ENCODE peak calls at places on chromosomes 11 and 22, in nine cellular contexts. H, P, D, C, A, N, F, V and Q are unnamed samples.

GRCh38 chr11:84714316-84714780 is 912.8 kb downstream of the DLG2 start:
- DNase-seq in V (peak; percentile 83), C (peak; percentile 50), H (no peak), N (no peak), F (peak; percentile 85), A (peak; percentile 28), P (peak; percentile 83), D (peak; percentile 34), Q (no peak)

GRCh38 chr11:103420593-103420992 is 311.4 kb downstream of the DYNC2H1 start:
- DNase-seq in N (no peak), A (no peak), V (no peak), F (no peak), H (no peak), C (no peak), D (no peak), P (no peak), Q (no peak)

GRCh38 chr11:92149996-92150395 is 74.6 kb upstream of the FAT3 start:
- DNase-seq in V (peak; percentile 19), N (no peak), C (no peak), H (no peak), P (no peak), A (no peak), F (no peak), D (no peak), Q (no peak)

GRCh38 chr11:27688076-27688475 is 12.2 kb downstream of the BDNF start:
- DNase-seq in N (no peak), P (no peak), D (peak; percentile 25), A (no peak), C (no peak), H (no peak), F (peak; percentile 71), V (no peak), Q (no peak)

GRCh38 chr11:135073870-135074269 is 661.8 kb upstream of the B3GAT1 start:
- DNase-seq in V (no peak), F (no peak), P (no peak), A (no peak), H (no peak), D (no peak), C (no peak), N (no peak), Q (no peak)

GRCh38 chr11:21511835-21512440 is 680.9 kb upstream of the ANO5 start:
- DNase-seq in F (peak; percentile 90), A (peak; percentile 68), D (no peak), N (no peak), C (peak; percentile 69), V (peak; percentile 39), P (peak; percentile 87), H (no peak), Q (no peak)

GRCh38 chr11:134754196-134754822 is 342.3 kb upstream of the B3GAT1 start:
- DNase-seq in P (peak; percentile 2), C (no peak), F (no peak), V (no peak), N (no peak), D (no peak), H (no peak), A (no peak), Q (no peak)

GRCh38 chr11:38543311-38543710 is 1945.3 kb upstream of the RAG2 start:
- DNase-seq in D (no peak), A (no peak), H (no peak), N (no peak), F (no peak), V (peak; percentile 6), P (no peak), C (no peak), Q (no peak)

GRCh38 chr11:62804310-62805043 is 763 bp downstream of the NXF1 start:
- DNase-seq in F (no peak), P (peak; percentile 39), V (peak; percentile 34), A (peak; percentile 26), D (no peak), C (peak; percentile 20), N (no peak), H (no peak), Q (no peak)

GRCh38 chr11:60977224-60977623 is 5.7 kb downstream of the CD6 start:
- DNase-seq in P (no peak), H (no peak), A (no peak), F (no peak), C (no peak), N (no peak), D (no peak), V (no peak), Q (no peak)

GRCh38 chr11:129895126-129896041 is at the start of gene NFRKB:
- DNase-seq in A (peak; percentile 93), V (peak; percentile 85), H (peak; percentile 79), C (peak; percentile 90), D (peak; percentile 94), P (peak; percentile 92), N (peak; percentile 87), F (peak; percentile 97), Q (peak; percentile 85)

GRCh38 chr11:59062602-59063529 is 23.2 kb upstream of the GLYATL1B start:
- DNase-seq in F (no peak), D (peak; percentile 49), C (peak; percentile 39), P (no peak), H (no peak), A (no peak), V (no peak), N (no peak), Q (no peak)

GRCh38 chr11:68021167-68021787 is 9.2 kb upstream of the NDUFS8 start:
- DNase-seq in D (peak; percentile 85), H (no peak), V (peak; percentile 71), F (no peak), C (peak; percentile 71), P (peak; percentile 68), A (peak; percentile 72), N (no peak), Q (no peak)

GRCh38 chr11:125950696-125951645 is 5.1 kb downstream of the VSIG10L2 start:
- DNase-seq in N (no peak), V (no peak), P (no peak), A (no peak), H (no peak), C (no peak), D (peak; percentile 75), F (no peak), Q (no peak)

GRCh38 chr11:77690649-77691048 is 53.1 kb upstream of the CLNS1A start:
- DNase-seq in F (no peak), D (no peak), H (no peak), N (no peak), P (no peak), C (no peak), A (no peak), V (no peak), Q (no peak)

GRCh38 chr22:46576556-46577351 is 39.3 kb upstream of the CELSR1 start:
- DNase-seq in F (no peak), H (peak; percentile 46), P (peak; percentile 87), V (peak; percentile 43), C (peak; percentile 70), A (peak; percentile 68), N (peak; percentile 51), D (peak; percentile 83), Q (peak; percentile 75)

GRCh38 chr22:46536559-46537220 is 730 bp downstream of the CELSR1 start:
- DNase-seq in D (no peak), A (no peak), H (no peak), N (no peak), P (no peak), C (no peak), F (peak; percentile 64), V (no peak), Q (no peak)

GRCh38 chr11:13674799-13675509 is 6.5 kb downstream of the FAR1 start:
- DNase-seq in F (no peak), D (no peak), P (no peak), A (no peak), C (no peak), H (no peak), V (no peak), N (no peak), Q (no peak)

GRCh38 chr11:118771481-118772278 is 19.3 kb downstream of the DDX6 start:
- DNase-seq in A (no peak), H (no peak), N (no peak), D (no peak), F (no peak), P (no peak), V (no peak), C (no peak), Q (no peak)
- H3K4me3 ChIP-seq in A (no peak overlapping the region), H (no peak overlapping the region), N (no peak overlapping the region), D (no peak overlapping the region), F (no peak overlapping the region), P (no peak overlapping the region), V (no peak overlapping the region), C (no peak overlapping the region), Q (no peak overlapping the region)

GRCh38 chr22:37187552-37187890 is 526 bp downstream of the C1QTNF6 start:
- DNase-seq in P (no peak), F (no peak), A (peak; percentile 38), C (no peak), H (no peak), V (peak; percentile 58), N (no peak), D (no peak), Q (no peak)
- H3K4me1 ChIP-seq in P (peaks cover 43% of the 10 kb centered on the region), F (peaks cover 7% of the 10 kb centered on the region), A (peaks cover 32% of the 10 kb centered on the region), C (peaks cover 60% of the 10 kb centered on the region), H (peaks cover 18% of the 10 kb centered on the region), V (peaks cover 60% of the 10 kb centered on the region), N (peaks cover 65% of the 10 kb centered on the region), D (peaks cover 6% of the 10 kb centered on the region), Q (peaks cover 61% of the 10 kb centered on the region)

DNA sequence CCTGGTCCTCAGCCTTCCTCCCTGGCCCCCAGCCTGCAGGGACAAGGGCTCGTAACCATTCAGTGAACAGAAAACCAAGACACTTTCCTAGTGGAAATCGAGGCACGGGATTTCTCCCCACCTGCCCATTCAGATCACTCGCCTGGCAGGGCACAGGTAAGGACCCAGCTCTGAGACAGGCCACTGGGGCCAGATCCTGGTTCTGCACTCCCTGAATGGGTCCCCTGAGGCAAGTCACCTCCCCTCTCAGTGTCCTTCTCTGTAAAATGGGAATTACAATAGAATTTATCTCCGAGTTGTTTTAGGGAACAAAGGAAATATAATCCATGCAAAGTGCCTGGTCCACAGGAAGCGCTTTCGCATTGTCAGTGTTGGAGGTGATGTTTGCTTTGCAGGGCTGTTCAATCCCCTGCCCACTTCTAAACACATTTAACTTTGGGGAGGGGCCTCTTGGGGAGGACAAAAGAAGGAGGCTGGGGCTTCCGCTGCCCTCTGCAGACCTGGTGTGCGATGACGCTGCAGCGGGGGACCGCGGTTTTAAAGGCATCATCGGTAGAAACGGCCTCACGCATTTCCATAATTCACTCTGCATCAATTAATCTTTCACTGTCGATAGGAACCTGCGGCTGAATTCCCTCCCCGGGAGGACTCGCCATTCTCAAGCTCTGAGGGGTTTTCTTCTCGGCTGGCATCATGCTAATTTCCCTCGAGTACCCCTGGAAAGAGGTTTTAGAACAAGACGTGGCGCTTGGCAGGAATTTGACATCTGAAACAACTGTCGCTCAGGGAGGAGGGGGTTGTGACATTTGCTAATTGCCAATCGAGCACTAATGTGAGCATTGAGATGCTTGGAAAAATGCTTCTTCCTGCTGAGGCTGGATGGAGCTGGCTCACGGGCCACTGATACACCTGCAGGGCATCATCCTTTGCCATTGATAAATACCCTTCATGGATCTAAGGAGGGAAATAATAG is 70.5 kb upstream of the FGF3 start:
- DNase-seq in P (no peak), F (no peak), D (peak; percentile 16), H (no peak), V (no peak), C (no peak), N (no peak), A (no peak), Q (no peak)
- H3K4me3 ChIP-seq in P (no peak overlapping the region), F (no peak overlapping the region), D (no peak overlapping the region), H (no peak overlapping the region), V (no peak overlapping the region), C (no peak overlapping the region), N (no peak overlapping the region), A (no peak overlapping the region), Q (no peak overlapping the region)

DNA sequence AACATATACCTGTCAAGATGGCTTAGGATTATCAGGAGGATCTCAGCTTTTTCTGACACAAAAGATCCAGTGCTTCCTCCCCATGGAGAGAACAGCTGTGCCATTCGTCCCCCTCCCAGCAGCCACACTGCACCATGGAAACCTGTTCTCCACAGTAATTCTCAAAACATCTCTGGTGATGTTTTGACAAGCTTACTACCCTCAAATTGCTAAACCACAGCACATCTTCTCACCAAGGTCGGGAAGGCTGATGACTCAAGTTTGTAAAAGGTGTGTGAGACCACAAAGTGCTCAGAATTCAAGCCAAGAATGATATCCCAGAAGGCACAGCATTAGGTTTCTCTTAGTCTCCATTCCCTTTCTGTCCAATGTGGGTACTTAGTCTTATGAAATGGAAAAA is 3.9 kb upstream of the RAB38 start:
- DNase-seq in N (no peak), F (no peak), H (no peak), A (no peak), V (peak; percentile 94), C (no peak), P (no peak), D (no peak), Q (no peak)
- H3K4me1 ChIP-seq in N (peaks cover 1% of the 10 kb centered on the region), F (peaks cover 2% of the 10 kb centered on the region), H (peaks cover 3% of the 10 kb centered on the region), A (peaks cover 9% of the 10 kb centered on the region), V (peaks cover 24% of the 10 kb centered on the region), C (peaks cover 4% of the 10 kb centered on the region), P (peaks cover 14% of the 10 kb centered on the region), D (no peaks in the 10 kb centered on the region), Q (peaks cover 11% of the 10 kb centered on the region)